ENCODE peak calls at places on chromosomes 1 and 21, in four cellular contexts. R is HEK293T, L is K562, T is HepG2. Z is an unnamed sample.

GRCh38 chr1:944341-945325 is 14.4 kb downstream of the NOC2L start:
- DNase-seq in L (no peak), R (no peak), T (no peak), Z (no peak)

GRCh38 chr1:42960693-42961559 is 2.3 kb upstream of the SLC2A1 start:
- DNase-seq in L (no peak), T (peak), R (no peak), Z (no peak)

GRCh38 chr1:30912913-30913652 is 4.5 kb upstream of the SDC3 start:
- DNase-seq in R (no peak), L (no peak), T (no peak), Z (no peak)

GRCh38 chr1:21734526-21734925 is 48.4 kb downstream of the USP48 start:
- DNase-seq in L (no peak), R (no peak), T (no peak), Z (no peak)

GRCh38 chr1:60386259-60386658 is 312.7 kb upstream of the C1orf87 start:
- DNase-seq in L (no peak), R (no peak), T (no peak), Z (no peak)

GRCh38 chr1:197692965-197693364 is 82.3 kb downstream of the DENND1B start:
- DNase-seq in T (peak), L (no peak), R (no peak), Z (no peak)

GRCh38 chr1:195568389-195568788 is 1039.9 kb downstream of the KCNT2 start:
- DNase-seq in R (no peak), L (no peak), T (no peak), Z (no peak)

GRCh38 chr21:40324389-40324788 is 457.2 kb downstream of the PCP4 start:
- DNase-seq in L (no peak), R (no peak), T (no peak), Z (no peak)

GRCh38 chr1:225813250-225813964 is 3.5 kb downstream of the EPHX1 start:
- DNase-seq in L (peak), R (peak), T (peak), Z (no peak)

GRCh38 chr1:118931876-118932275 is 56.3 kb downstream of the TBX15 start:
- DNase-seq in L (no peak), T (no peak), R (no peak), Z (no peak)

GRCh38 chr1:66197785-66198184 is 336.2 kb upstream of the SGIP1 start:
- DNase-seq in L (no peak), T (no peak), R (no peak), Z (no peak)

GRCh38 chr1:25971044-25971881 is 26.6 kb downstream of the PAFAH2 start:
- DNase-seq in R (no peak), L (no peak), T (no peak), Z (no peak)

GRCh38 chr1:203650012-203650836 is 23.6 kb downstream of the ATP2B4 start:
- DNase-seq in L (peak), R (peak), T (no peak), Z (peak)

GRCh38 chr1:156656779-156657160 is 14.9 kb downstream of the BCAN start:
- DNase-seq in T (no peak), R (no peak), L (no peak), Z (no peak)

DNA sequence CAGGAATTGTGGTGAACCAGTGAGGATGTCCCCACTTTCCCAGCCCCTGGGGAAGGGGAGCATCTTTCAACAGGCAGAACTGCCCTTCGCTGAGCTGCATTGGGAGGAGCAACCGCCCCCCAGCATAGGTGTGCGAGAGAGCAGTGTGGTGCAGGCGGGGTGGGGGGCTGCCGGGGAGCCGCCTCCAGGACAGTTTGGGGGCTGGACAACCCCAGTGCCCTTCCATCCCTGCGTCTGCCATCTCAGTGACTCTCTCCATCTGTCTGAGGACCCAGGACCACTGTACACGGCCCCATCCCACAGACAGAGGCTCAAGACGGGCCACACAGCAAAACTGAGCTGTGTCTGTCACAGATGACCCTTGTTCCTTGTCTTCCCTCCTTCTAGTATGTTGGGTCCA is 14.2 kb downstream of the PODN start:
- DNase-seq in R (no peak), L (no peak), T (no peak), Z (no peak)
- TF ChIP-seq ELF4 in R (no peak), L (no peak), T (no peak), Z (no peak)

DNA sequence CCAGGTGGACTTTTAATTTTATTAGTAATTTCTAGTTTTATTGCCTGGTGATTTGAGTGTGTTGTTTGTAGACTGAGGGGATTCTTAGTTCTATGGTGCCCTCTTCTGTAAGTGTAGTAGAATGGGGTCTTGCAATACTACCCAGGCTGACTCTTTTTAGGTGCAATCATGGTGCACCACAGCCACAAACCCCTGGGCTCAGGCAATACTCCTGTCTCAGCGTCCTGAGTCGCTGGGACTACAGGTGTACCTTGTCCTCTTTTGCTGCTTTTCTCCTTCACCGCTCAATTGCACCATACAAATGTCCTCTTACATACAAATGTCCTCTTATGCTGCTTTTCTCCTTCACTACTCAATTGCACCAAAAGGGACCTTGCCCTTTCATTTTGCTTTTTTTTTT is 43.1 kb downstream of the SCP2 start:
- DNase-seq in R (peak), L (no peak), T (peak), Z (peak)
- TF ChIP-seq ELF4 in R (no peak), L (no peak), T (no peak), Z (no peak)

GRCh38 chr1:23395849-23396248 is 26.2 kb upstream of the ZNF436 start:
- DNase-seq in R (no peak), L (no peak), T (no peak), Z (no peak)
- TF ChIP-seq ELF4 in R (no peak), L (no peak), T (no peak), Z (no peak)

GRCh38 chr21:45471229-45472052 is 66.5 kb downstream of the COL18A1 start:
- DNase-seq in T (peak), R (no peak), L (no peak), Z (no peak)

GRCh38 chr21:45468051-45468970 is 63.3 kb downstream of the COL18A1 start:
- DNase-seq in L (no peak), R (no peak), T (no peak), Z (no peak)

GRCh38 chr21:45468971-45469272 is 64.0 kb downstream of the COL18A1 start:
- DNase-seq in L (no peak), T (no peak), R (no peak), Z (no peak)

GRCh38 chr21:45470087-45470515 is 65.1 kb downstream of the COL18A1 start:
- DNase-seq in T (no peak), R (no peak), L (no peak), Z (no peak)

GRCh38 chr21:45469273-45470086 is 64.5 kb downstream of the COL18A1 start:
- DNase-seq in L (no peak), R (no peak), T (peak), Z (no peak)
- TF ChIP-seq ELF4 in L (no peak), R (no peak), T (no peak), Z (no peak)

DNA sequence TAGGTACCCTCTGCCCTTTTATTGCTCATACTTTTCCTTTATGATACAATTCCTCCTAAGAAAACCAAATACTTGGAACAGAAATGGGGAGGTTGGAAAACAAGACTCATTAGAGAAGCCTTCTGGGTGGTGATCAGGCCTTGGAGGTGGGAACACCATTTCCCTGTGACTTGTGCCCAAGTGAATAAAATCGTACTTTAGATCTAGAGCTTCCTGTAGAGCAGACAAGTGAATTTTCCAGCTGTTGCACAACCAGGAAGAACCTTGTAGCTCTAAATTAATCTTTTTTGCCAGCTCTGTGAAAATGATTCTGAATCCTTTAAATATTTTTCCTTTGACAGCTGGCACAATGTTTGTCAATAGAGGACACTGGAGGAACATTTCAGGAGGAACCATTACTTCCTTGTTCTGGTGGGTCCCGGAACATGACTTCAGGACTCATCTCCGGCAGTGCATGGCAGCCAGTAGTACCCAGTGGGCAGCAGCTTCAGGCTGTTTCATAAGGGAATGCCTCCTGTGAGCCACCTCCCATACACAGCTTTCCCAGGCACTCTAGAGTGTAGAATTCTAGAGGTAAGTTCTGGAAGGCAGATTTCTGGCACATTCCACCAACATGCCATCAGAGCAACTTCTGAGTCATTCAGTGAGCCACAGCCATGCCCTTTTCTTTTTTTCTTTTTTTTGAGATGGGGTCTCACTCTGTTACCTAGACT is 5.6 kb upstream of the SNAPIN start:
- DNase-seq in L (no peak), R (no peak), T (no peak), Z (no peak)
- TF ChIP-seq ELF4 in L (no peak), R (no peak), T (no peak), Z (no peak)

DNA sequence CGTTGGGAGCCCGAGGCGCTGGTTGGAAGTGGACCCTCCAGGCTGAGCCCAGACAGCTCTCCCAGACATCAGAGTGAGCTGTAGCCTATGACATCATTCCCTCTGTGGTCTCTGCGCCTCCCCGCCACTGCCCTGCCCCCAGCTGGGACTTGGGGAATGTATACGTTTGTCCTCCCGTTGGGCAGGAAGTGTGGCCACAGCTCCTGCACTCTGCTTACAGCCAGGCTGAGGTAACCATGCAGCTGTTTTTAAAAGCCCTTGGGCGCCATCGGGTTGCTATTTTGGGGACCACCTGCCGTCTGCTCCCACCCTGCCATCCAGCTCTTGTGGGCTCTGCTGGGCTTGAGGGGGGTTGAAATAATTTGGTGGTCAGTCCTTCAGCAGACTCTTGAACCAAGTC is 7.8 kb downstream of the VASH2 start:
- DNase-seq in L (no peak), T (no peak), R (no peak), Z (no peak)
- TF ChIP-seq ELF4 in L (no peak), T (no peak), R (no peak), Z (no peak)

DNA sequence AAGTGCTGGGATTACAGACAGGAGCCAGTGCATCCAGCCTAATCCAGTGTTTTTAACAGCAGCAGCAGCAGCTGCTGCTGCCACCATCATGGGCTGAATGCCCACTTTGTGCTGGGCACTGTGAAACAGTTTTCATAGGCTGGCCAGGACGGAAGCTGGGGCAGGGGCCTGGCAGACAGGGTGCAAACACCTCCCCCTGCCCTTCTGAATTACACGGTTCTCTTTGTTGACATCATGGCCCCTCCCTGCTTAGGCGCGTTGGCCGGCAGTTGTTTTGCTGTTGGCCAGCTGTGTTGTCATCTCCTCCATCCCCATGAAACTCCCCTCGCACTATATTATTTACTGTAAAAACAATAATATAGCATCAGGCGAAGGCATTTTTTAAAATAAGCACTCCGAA is 33.0 kb downstream of the PTPRU start:
- DNase-seq in R (no peak), L (no peak), T (no peak), Z (no peak)
- TF ChIP-seq ELF4 in R (no peak), L (no peak), T (no peak), Z (no peak)

GRCh38 chr1:40392206-40392605 is 18.7 kb downstream of the SMAP2 start:
- DNase-seq in L (no peak), R (no peak), T (no peak), Z (no peak)
- TF ChIP-seq ELF4 in L (no peak), R (no peak), T (no peak), Z (no peak)